ENCODE peak calls at places on chromosomes 7 and 10, in ten cellular contexts. K is HepG2, T is esophagus squamous epithelium, V is heart left ventricle, L is ovary, X is uterus, H is stomach, Y is K562, D is transverse colon, P is HCT116. O is an unnamed sample.

GRCh38 chr10:15436696-15437095 is 65.6 kb upstream of the FAM171A1 start:
- DNase-seq in K (no peak), T (no peak), V (no peak), L (no peak), X (no peak), H (no peak), Y (no peak), D (no peak), P (no peak), O (no peak)

GRCh38 chr7:148999166-148999565 is 29.1 kb downstream of the PDIA4 start:
- DNase-seq in K (no peak), T (no peak), V (no peak), L (no peak), X (no peak), H (no peak), Y (no peak), D (no peak), P (no peak), O (no peak)

GRCh38 chr10:84177541-84178386 is 4.2 kb downstream of the GPR15LG start:
- DNase-seq in K (no peak), T (no peak), V (peak), L (no peak), X (no peak), H (no peak), Y (no peak), D (no peak), P (no peak), O (no peak)

GRCh38 chr7:133491846-133492652 is 239.2 kb downstream of the EXOC4 start:
- DNase-seq in K (no peak), T (no peak), V (no peak), L (no peak), X (no peak), H (no peak), Y (no peak), D (no peak), P (no peak), O (no peak)

GRCh38 chr10:60536529-60537114 is 146.9 kb upstream of the ANK3 start:
- DNase-seq in K (no peak), T (no peak), V (no peak), L (no peak), X (no peak), H (no peak), Y (no peak), D (no peak), P (peak), O (no peak)

GRCh38 chr10:130141460-130141859 is 5.3 kb downstream of the GLRX3 start:
- DNase-seq in K (peak), T (no peak), V (no peak), L (no peak), X (no peak), H (no peak), Y (peak), D (no peak), P (no peak), O (no peak)

GRCh38 chr10:24419067-24419466 is 210.1 kb downstream of the KIAA1217 start:
- DNase-seq in K (no peak), T (no peak), V (no peak), L (no peak), X (no peak), H (no peak), Y (no peak), D (no peak), P (no peak), O (no peak)

GRCh38 chr7:155785536-155785935 is 26.7 kb downstream of the SHH start:
- DNase-seq in K (no peak), T (no peak), V (no peak), L (no peak), X (no peak), H (no peak), Y (no peak), D (no peak), P (no peak), O (no peak)

GRCh38 chr10:103610921-103611511 is 117.5 kb downstream of the NEURL1 start:
- DNase-seq in K (no peak), T (no peak), V (no peak), L (no peak), X (no peak), H (no peak), Y (no peak), D (no peak), P (no peak), O (no peak)

GRCh38 chr7:34025579-34025978 is 120.2 kb downstream of the BMPER start:
- DNase-seq in K (no peak), T (no peak), V (no peak), L (no peak), X (no peak), H (no peak), Y (no peak), D (no peak), P (no peak), O (no peak)

GRCh38 chr10:91694170-91694794 is 61.4 kb upstream of the PPP1R3C start:
- DNase-seq in K (peak), T (no peak), V (no peak), L (no peak), X (no peak), H (no peak), Y (peak), D (peak), P (peak), O (no peak)

GRCh38 chr7:5470721-5471311 is 47.2 kb upstream of the TNRC18 start:
- DNase-seq in K (no peak), T (no peak), V (peak), L (peak), X (peak), H (no peak), Y (no peak), D (no peak), P (no peak), O (no peak)

DNA sequence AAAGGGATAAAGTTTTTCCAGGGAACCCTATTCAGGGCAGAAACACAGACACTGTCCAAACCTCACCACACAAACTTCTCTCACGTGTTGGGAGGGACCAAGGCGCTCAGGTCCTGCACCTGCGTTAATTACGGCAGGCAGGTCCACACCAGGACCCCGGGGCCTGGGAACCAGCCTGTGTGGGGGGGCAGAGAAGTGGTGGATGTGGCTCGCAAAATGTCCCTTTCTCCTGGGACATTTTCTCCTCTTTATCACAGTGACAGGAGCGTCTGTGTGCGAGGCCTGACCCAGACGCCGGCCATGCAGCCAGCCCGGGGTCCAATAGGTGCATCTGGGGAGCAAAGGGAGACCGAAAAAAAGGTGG is 73.4 kb upstream of the ZNF722 start:
- DNase-seq in K (no peak), T (no peak), V (peak), L (no peak), X (no peak), H (no peak), Y (no peak), D (no peak), P (no peak), O (no peak)
- H3K27ac ChIP-seq in K (no peak), T (peak), V (no peak), L (peak), X (no peak), H (peak), Y (no peak), D (peak), P (no peak), O (no peak)

GRCh38 chr7:105107458-105107857 is 93.5 kb downstream of the KMT2E start:
- DNase-seq in K (no peak), T (no peak), V (no peak), L (no peak), X (no peak), H (no peak), Y (no peak), D (no peak), P (no peak), O (no peak)

GRCh38 chr7:105112440-105113418 is 98.7 kb downstream of the KMT2E start:
- DNase-seq in K (no peak), T (no peak), V (no peak), L (no peak), X (no peak), H (peak), Y (peak), D (no peak), P (no peak), O (peak)
- TF ChIP-seq POLR2A in K (no peak), T (no peak), V (no peak), L (no peak), X (no peak), H (no peak), Y (peak), D (no peak), P (no peak), O (no peak)

DNA sequence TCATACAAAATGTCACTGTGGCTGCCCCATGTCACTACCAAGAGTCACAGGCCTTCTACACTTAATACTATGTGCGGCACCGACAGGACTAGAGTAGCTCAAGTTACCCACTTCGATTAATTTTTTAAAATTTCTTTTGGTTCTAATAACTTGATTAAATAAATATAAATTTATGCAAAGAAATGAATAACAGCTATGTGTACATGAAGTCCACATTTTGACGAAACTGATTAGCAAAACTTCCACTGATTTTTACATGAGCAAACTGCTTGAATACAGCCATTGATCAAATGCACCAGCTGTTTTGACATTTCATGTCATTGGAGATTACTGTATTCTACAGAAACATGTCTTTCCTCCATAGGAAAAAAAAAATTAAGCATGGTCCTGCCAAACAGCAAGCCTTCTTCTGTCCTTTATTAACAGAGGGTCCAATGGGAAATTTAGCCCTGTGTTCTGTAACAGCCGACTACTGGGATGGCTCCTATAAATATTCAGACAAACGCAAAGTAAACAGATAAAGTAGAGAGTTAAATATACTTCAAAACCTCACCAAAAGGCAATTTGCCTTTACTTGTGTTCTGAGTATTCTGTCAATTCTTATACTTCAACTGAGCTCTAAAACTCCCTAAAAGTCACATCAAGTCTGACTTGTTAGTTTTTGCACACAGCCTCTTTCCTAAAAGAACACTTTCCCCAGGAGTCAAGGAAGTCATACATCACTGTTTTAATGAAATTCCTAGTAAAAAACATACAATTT is 3.2 kb downstream of the COBL start:
- DNase-seq in K (no peak), T (no peak), V (no peak), L (no peak), X (no peak), H (no peak), Y (no peak), D (no peak), P (no peak), O (no peak)
- H3K27ac ChIP-seq in K (no peak), T (peak), V (no peak), L (no peak), X (no peak), H (no peak), Y (no peak), D (no peak), P (no peak), O (peak)

GRCh38 chr10:96287392-96288105 is 16.2 kb upstream of the BLNK start:
- DNase-seq in K (peak), T (no peak), V (no peak), L (no peak), X (no peak), H (peak), Y (no peak), D (no peak), P (no peak), O (no peak)
- TF ChIP-seq POLR2A in K (no peak), T (no peak), V (no peak), L (no peak), X (no peak), H (no peak), Y (no peak), D (no peak), P (no peak), O (no peak)

GRCh38 chr10:22320591-22321155 is at the start of gene BMI1:
- DNase-seq in K (peak), T (no peak), V (peak), L (peak), X (peak), H (peak), Y (peak), D (peak), P (no peak), O (peak)

GRCh38 chr10:22323538-22324305 is 2.8 kb downstream of the BMI1 start:
- DNase-seq in K (no peak), T (no peak), V (no peak), L (no peak), X (no peak), H (no peak), Y (no peak), D (no peak), P (no peak), O (no peak)

GRCh38 chr10:22321156-22321711 is 335 bp downstream of the BMI1 start:
- DNase-seq in K (peak), T (no peak), V (peak), L (peak), X (peak), H (peak), Y (no peak), D (peak), P (no peak), O (peak)

GRCh38 chr10:22322663-22323160 is 1.8 kb downstream of the BMI1 start:
- DNase-seq in K (no peak), T (no peak), V (no peak), L (no peak), X (no peak), H (no peak), Y (no peak), D (no peak), P (no peak), O (no peak)

GRCh38 chr10:22321831-22322662 is 1.1 kb downstream of the BMI1 start:
- DNase-seq in K (no peak), T (no peak), V (no peak), L (peak), X (peak), H (no peak), Y (peak), D (no peak), P (no peak), O (peak)
- H3K27ac ChIP-seq in K (no peak), T (peak), V (no peak), L (no peak), X (no peak), H (no peak), Y (no peak), D (no peak), P (no peak), O (no peak)

O was measured in right lobe of liver.